ENCODE peak calls at places on chromosomes 3 and 15, in nine cellular contexts. One of them, this sample, is unnamed.

GRCh38 chr15:89363133-89363532 is 28.5 kb upstream of the POLG start:
- DNase-seq in tibial nerve: no peak
- DNase-seq in suprapubic skin: no peak
- DNase-seq in activated B cell treated with CpG ODN at 0.5 μM for 24 hours: no peak
- DNase-seq in cardiac fibroblast: no peak
- DNase-seq in HL-60: no peak
- DNase-seq in tibial artery: no peak
- DNase-seq in K562: no peak
- DNase-seq in HCT116: no peak
- DNase-seq in this sample: no peak

GRCh38 chr3:111165411-111165810 is 93.8 kb downstream of the NECTIN3 start:
- DNase-seq in cardiac fibroblast: no peak
- DNase-seq in HCT116: no peak
- DNase-seq in K562: no peak
- DNase-seq in tibial nerve: no peak
- DNase-seq in activated B cell treated with CpG ODN at 0.5 μM for 24 hours: no peak
- DNase-seq in tibial artery: no peak
- DNase-seq in suprapubic skin: no peak
- DNase-seq in HL-60: no peak
- DNase-seq in this sample: no peak

GRCh38 chr3:175748087-175748732 is 889.1 kb downstream of the NAALADL2 start:
- DNase-seq in suprapubic skin: no peak
- DNase-seq in HL-60: no peak
- DNase-seq in activated B cell treated with CpG ODN at 0.5 μM for 24 hours: no peak
- DNase-seq in tibial nerve: no peak
- DNase-seq in K562: no peak
- DNase-seq in HCT116: no peak
- DNase-seq in cardiac fibroblast: no peak
- DNase-seq in tibial artery: no peak
- DNase-seq in this sample: no peak

GRCh38 chr3:135751991-135752390 is 213.5 kb upstream of the PPP2R3A start:
- DNase-seq in HL-60: no peak
- DNase-seq in cardiac fibroblast: no peak
- DNase-seq in K562: no peak
- DNase-seq in activated B cell treated with CpG ODN at 0.5 μM for 24 hours: no peak
- DNase-seq in tibial artery: no peak
- DNase-seq in HCT116: no peak
- DNase-seq in tibial nerve: no peak
- DNase-seq in suprapubic skin: no peak
- DNase-seq in this sample: no peak

GRCh38 chr15:48993411-48993810 is 29.7 kb upstream of the SHC4 start:
- DNase-seq in HL-60: no peak
- DNase-seq in HCT116: no peak
- DNase-seq in K562: no peak
- DNase-seq in suprapubic skin: no peak
- DNase-seq in tibial artery: no peak
- DNase-seq in activated B cell treated with CpG ODN at 0.5 μM for 24 hours: no peak
- DNase-seq in cardiac fibroblast: no peak
- DNase-seq in tibial nerve: no peak
- DNase-seq in this sample: no peak

GRCh38 chr3:125440559-125440955 is 65.4 kb upstream of the ZNF148 start:
- DNase-seq in cardiac fibroblast: no peak
- DNase-seq in K562: peak; percentile 12
- DNase-seq in tibial artery: no peak
- DNase-seq in HCT116: no peak
- DNase-seq in suprapubic skin: no peak
- DNase-seq in HL-60: no peak
- DNase-seq in tibial nerve: no peak
- DNase-seq in activated B cell treated with CpG ODN at 0.5 μM for 24 hours: no peak
- DNase-seq in this sample: no peak

GRCh38 chr15:89052474-89052873 is 35.8 kb upstream of the ABHD2 start:
- DNase-seq in activated B cell treated with CpG ODN at 0.5 μM for 24 hours: no peak
- DNase-seq in suprapubic skin: no peak
- DNase-seq in tibial nerve: peak; percentile 42
- DNase-seq in K562: no peak
- DNase-seq in tibial artery: no peak
- DNase-seq in HL-60: peak; percentile 44
- DNase-seq in HCT116: no peak
- DNase-seq in cardiac fibroblast: peak; percentile 95
- DNase-seq in this sample: no peak

GRCh38 chr3:100213891-100214573 is 46.8 kb upstream of the TBC1D23 start:
- DNase-seq in activated B cell treated with CpG ODN at 0.5 μM for 24 hours: no peak
- DNase-seq in tibial artery: no peak
- DNase-seq in cardiac fibroblast: peak; percentile 6
- DNase-seq in HCT116: no peak
- DNase-seq in suprapubic skin: no peak
- DNase-seq in HL-60: no peak
- DNase-seq in tibial nerve: no peak
- DNase-seq in K562: no peak
- DNase-seq in this sample: no peak

GRCh38 chr15:52783929-52784798 is 6.0 kb downstream of the ONECUT1 start:
- DNase-seq in K562: peak; percentile 59
- DNase-seq in tibial artery: no peak
- DNase-seq in activated B cell treated with CpG ODN at 0.5 μM for 24 hours: peak; percentile 39
- DNase-seq in HL-60: no peak
- DNase-seq in cardiac fibroblast: no peak
- DNase-seq in suprapubic skin: no peak
- DNase-seq in HCT116: no peak
- DNase-seq in tibial nerve: no peak
- DNase-seq in this sample: peak; percentile 77
- TF ChIP-seq CTCF in K562: peak; percentile 57
- TF ChIP-seq CTCF in tibial artery: no peak
- TF ChIP-seq CTCF in activated B cell treated with CpG ODN at 0.5 μM for 24 hours: no peak
- TF ChIP-seq CTCF in HL-60: no peak
- TF ChIP-seq CTCF in cardiac fibroblast: peak; percentile 14
- TF ChIP-seq CTCF in suprapubic skin: peak; percentile 58
- TF ChIP-seq CTCF in HCT116: peak; percentile 13
- TF ChIP-seq CTCF in tibial nerve: no peak
- TF ChIP-seq CTCF in this sample: peak; percentile 80

GRCh38 chr15:96411056-96412031 is 80.8 kb downstream of the NR2F2 start:
- DNase-seq in cardiac fibroblast: no peak
- DNase-seq in activated B cell treated with CpG ODN at 0.5 μM for 24 hours: no peak
- DNase-seq in K562: no peak
- DNase-seq in HCT116: no peak
- DNase-seq in tibial nerve: no peak
- DNase-seq in tibial artery: no peak
- DNase-seq in HL-60: no peak
- DNase-seq in suprapubic skin: no peak
- DNase-seq in this sample: no peak

GRCh38 chr15:96412045-96412918 is 81.8 kb downstream of the NR2F2 start:
- DNase-seq in tibial nerve: no peak
- DNase-seq in cardiac fibroblast: no peak
- DNase-seq in HL-60: no peak
- DNase-seq in activated B cell treated with CpG ODN at 0.5 μM for 24 hours: no peak
- DNase-seq in suprapubic skin: no peak
- DNase-seq in tibial artery: no peak
- DNase-seq in K562: no peak
- DNase-seq in HCT116: no peak
- DNase-seq in this sample: no peak

GRCh38 chr15:96410175-96411055 is 79.9 kb downstream of the NR2F2 start:
- DNase-seq in activated B cell treated with CpG ODN at 0.5 μM for 24 hours: no peak
- DNase-seq in tibial nerve: no peak
- DNase-seq in tibial artery: no peak
- DNase-seq in HL-60: no peak
- DNase-seq in HCT116: no peak
- DNase-seq in suprapubic skin: no peak
- DNase-seq in cardiac fibroblast: no peak
- DNase-seq in K562: no peak
- DNase-seq in this sample: peak; percentile 21

GRCh38 chr15:96414875-96415274 is 84.4 kb downstream of the NR2F2 start:
- DNase-seq in HL-60: no peak
- DNase-seq in suprapubic skin: no peak
- DNase-seq in tibial artery: no peak
- DNase-seq in activated B cell treated with CpG ODN at 0.5 μM for 24 hours: no peak
- DNase-seq in HCT116: no peak
- DNase-seq in cardiac fibroblast: no peak
- DNase-seq in tibial nerve: no peak
- DNase-seq in K562: no peak
- DNase-seq in this sample: no peak

GRCh38 chr15:96412919-96413231 is 82.4 kb downstream of the NR2F2 start:
- DNase-seq in HL-60: no peak
- DNase-seq in suprapubic skin: no peak
- DNase-seq in activated B cell treated with CpG ODN at 0.5 μM for 24 hours: no peak
- DNase-seq in cardiac fibroblast: no peak
- DNase-seq in HCT116: no peak
- DNase-seq in K562: no peak
- DNase-seq in tibial artery: no peak
- DNase-seq in tibial nerve: no peak
- DNase-seq in this sample: no peak
- TF ChIP-seq CTCF in HL-60: no peak
- TF ChIP-seq CTCF in suprapubic skin: no peak
- TF ChIP-seq CTCF in activated B cell treated with CpG ODN at 0.5 μM for 24 hours: no peak
- TF ChIP-seq CTCF in cardiac fibroblast: no peak
- TF ChIP-seq CTCF in HCT116: no peak
- TF ChIP-seq CTCF in K562: no peak
- TF ChIP-seq CTCF in tibial artery: no peak
- TF ChIP-seq CTCF in tibial nerve: no peak
- TF ChIP-seq CTCF in this sample: no peak

GRCh38 chr3:171013822-171014748 is 12.4 kb downstream of the SLC2A2 start:
- DNase-seq in tibial nerve: no peak
- DNase-seq in HL-60: no peak
- DNase-seq in K562: no peak
- DNase-seq in cardiac fibroblast: peak; percentile 31
- DNase-seq in HCT116: no peak
- DNase-seq in suprapubic skin: no peak
- DNase-seq in tibial artery: no peak
- DNase-seq in activated B cell treated with CpG ODN at 0.5 μM for 24 hours: no peak
- DNase-seq in this sample: no peak

GRCh38 chr3:171021377-171021776 is 5.1 kb downstream of the SLC2A2 start:
- DNase-seq in HCT116: no peak
- DNase-seq in tibial nerve: no peak
- DNase-seq in cardiac fibroblast: no peak
- DNase-seq in tibial artery: no peak
- DNase-seq in K562: no peak
- DNase-seq in HL-60: no peak
- DNase-seq in activated B cell treated with CpG ODN at 0.5 μM for 24 hours: no peak
- DNase-seq in suprapubic skin: no peak
- DNase-seq in this sample: no peak

GRCh38 chr3:171023566-171023965 is 3.0 kb downstream of the SLC2A2 start:
- DNase-seq in HL-60: no peak
- DNase-seq in K562: no peak
- DNase-seq in activated B cell treated with CpG ODN at 0.5 μM for 24 hours: no peak
- DNase-seq in suprapubic skin: no peak
- DNase-seq in cardiac fibroblast: no peak
- DNase-seq in tibial nerve: no peak
- DNase-seq in tibial artery: no peak
- DNase-seq in HCT116: no peak
- DNase-seq in this sample: no peak

DNA sequence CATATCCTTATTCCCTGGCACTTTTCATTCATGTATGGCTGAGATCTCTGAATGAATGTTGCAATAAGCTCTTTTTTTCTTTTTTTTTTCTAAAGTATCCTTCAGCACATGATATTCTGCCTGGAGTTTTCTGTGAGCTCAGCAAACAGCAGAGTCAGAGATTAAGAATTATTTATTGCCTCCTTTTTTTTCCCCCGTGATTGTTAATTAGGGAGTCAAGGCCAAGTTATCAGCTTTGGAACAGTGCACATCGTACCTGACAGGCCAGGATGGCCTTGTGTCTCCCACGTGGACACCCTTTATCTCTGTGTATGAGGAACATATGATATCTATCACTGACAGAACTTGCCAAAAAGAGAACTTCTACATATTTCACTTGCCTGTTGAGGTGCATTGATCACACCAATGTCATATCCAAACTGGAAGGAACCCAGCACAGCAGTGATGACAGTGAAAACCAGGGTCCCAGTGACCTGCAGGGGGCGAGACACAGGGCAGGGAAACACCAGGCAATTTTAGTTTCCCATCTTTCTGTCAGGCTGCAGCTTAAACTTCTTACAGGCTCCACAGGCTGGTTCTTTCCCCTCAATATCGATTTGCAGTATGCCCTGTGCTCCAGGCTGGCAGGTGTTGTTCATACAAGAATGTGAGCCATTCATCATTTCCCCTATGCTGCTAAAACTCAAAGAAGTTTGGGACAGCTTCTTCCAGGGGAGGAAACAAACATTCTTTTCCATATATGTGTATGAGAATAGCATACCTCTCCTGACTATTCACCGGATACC is 8.2 kb downstream of the SLC2A2 start:
- DNase-seq in K562: no peak
- DNase-seq in activated B cell treated with CpG ODN at 0.5 μM for 24 hours: no peak
- DNase-seq in tibial artery: no peak
- DNase-seq in cardiac fibroblast: peak; percentile 12
- DNase-seq in HL-60: no peak
- DNase-seq in HCT116: no peak
- DNase-seq in suprapubic skin: no peak
- DNase-seq in tibial nerve: no peak
- DNase-seq in this sample: peak; percentile 10
- TF ChIP-seq CTCF in K562: peak; percentile 53
- TF ChIP-seq CTCF in activated B cell treated with CpG ODN at 0.5 μM for 24 hours: no peak
- TF ChIP-seq CTCF in tibial artery: no peak
- TF ChIP-seq CTCF in cardiac fibroblast: peak; percentile 46
- TF ChIP-seq CTCF in HL-60: no peak
- TF ChIP-seq CTCF in HCT116: peak; percentile 80
- TF ChIP-seq CTCF in suprapubic skin: no peak
- TF ChIP-seq CTCF in tibial nerve: no peak
- TF ChIP-seq CTCF in this sample: peak; percentile 24

GRCh38 chr3:52793702-52794611 is 639 bp upstream of the ITIH3 start:
- DNase-seq in cardiac fibroblast: no peak
- DNase-seq in activated B cell treated with CpG ODN at 0.5 μM for 24 hours: no peak
- DNase-seq in suprapubic skin: no peak
- DNase-seq in K562: no peak
- DNase-seq in tibial nerve: no peak
- DNase-seq in HL-60: no peak
- DNase-seq in HCT116: no peak
- DNase-seq in tibial artery: no peak
- DNase-seq in this sample: no peak

GRCh38 chr3:52792961-52793695 is 1.5 kb upstream of the ITIH3 start:
- DNase-seq in tibial nerve: no peak
- DNase-seq in activated B cell treated with CpG ODN at 0.5 μM for 24 hours: no peak
- DNase-seq in HL-60: no peak
- DNase-seq in tibial artery: no peak
- DNase-seq in cardiac fibroblast: peak; percentile 31
- DNase-seq in HCT116: no peak
- DNase-seq in K562: no peak
- DNase-seq in suprapubic skin: no peak
- DNase-seq in this sample: no peak

GRCh38 chr3:52791396-52791795 is 3.2 kb upstream of the ITIH3 start:
- DNase-seq in HCT116: no peak
- DNase-seq in tibial artery: no peak
- DNase-seq in tibial nerve: no peak
- DNase-seq in suprapubic skin: no peak
- DNase-seq in cardiac fibroblast: no peak
- DNase-seq in activated B cell treated with CpG ODN at 0.5 μM for 24 hours: no peak
- DNase-seq in HL-60: no peak
- DNase-seq in K562: no peak
- DNase-seq in this sample: no peak

GRCh38 chr3:52791928-52792327 is 2.7 kb upstream of the ITIH3 start:
- DNase-seq in tibial artery: no peak
- DNase-seq in cardiac fibroblast: no peak
- DNase-seq in HL-60: no peak
- DNase-seq in HCT116: no peak
- DNase-seq in suprapubic skin: no peak
- DNase-seq in tibial nerve: no peak
- DNase-seq in activated B cell treated with CpG ODN at 0.5 μM for 24 hours: no peak
- DNase-seq in K562: no peak
- DNase-seq in this sample: no peak

DNA sequence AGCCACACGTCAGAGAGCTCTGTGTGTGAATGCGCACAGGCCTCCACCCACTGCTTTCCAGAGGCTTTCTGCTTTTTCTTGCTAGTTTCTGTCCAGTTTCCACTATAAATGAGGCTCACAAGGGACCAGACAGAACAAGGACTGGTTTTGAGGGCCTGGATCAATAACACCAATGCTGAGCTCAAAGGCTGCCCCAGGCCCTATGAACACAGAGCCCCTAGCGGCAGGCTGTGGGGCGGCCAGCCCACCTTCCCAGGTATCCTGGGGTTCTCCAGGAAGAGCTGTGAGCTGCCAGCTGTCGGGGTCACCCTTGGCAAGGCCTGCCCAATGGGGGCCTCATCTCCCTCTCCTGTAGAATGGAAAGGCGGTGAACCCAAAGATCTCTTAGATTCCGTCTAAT is 2.2 kb upstream of the ITIH3 start:
- DNase-seq in K562: peak; percentile 51
- DNase-seq in tibial nerve: no peak
- DNase-seq in cardiac fibroblast: no peak
- DNase-seq in HL-60: no peak
- DNase-seq in activated B cell treated with CpG ODN at 0.5 μM for 24 hours: no peak
- DNase-seq in suprapubic skin: no peak
- DNase-seq in tibial artery: no peak
- DNase-seq in HCT116: no peak
- DNase-seq in this sample: no peak
- TF ChIP-seq CTCF in K562: peak; percentile 41
- TF ChIP-seq CTCF in tibial nerve: no peak
- TF ChIP-seq CTCF in cardiac fibroblast: no peak
- TF ChIP-seq CTCF in HL-60: no peak
- TF ChIP-seq CTCF in activated B cell treated with CpG ODN at 0.5 μM for 24 hours: no peak
- TF ChIP-seq CTCF in suprapubic skin: no peak
- TF ChIP-seq CTCF in tibial artery: no peak
- TF ChIP-seq CTCF in HCT116: no peak
- TF ChIP-seq CTCF in this sample: peak; percentile 39

This sample was measured in nephron progenitor cell.